ENCODE peak calls at places on chromosome 10, in four cellular contexts. X, J, E and A are unnamed samples. For H3K9me3, the result is how much of the 10 kb centered on the place peaks cover.

GRCh38 chr10:102313221-102313896 is 68.0 kb downstream of the GBF1 start:
- DNase-seq in X (no peak), J (no peak), E (no peak), A (no peak)

GRCh38 chr10:98361131-98361633 is 53.8 kb downstream of the PYROXD2 start:
- DNase-seq in E (peak), J (no peak), X (no peak), A (no peak)

GRCh38 chr10:89810908-89811515 is 109.6 kb downstream of the KIF20B start:
- DNase-seq in J (no peak), E (no peak), X (no peak), A (no peak)

GRCh38 chr10:47276576-47277351 is 23.2 kb upstream of the GDF10 start:
- DNase-seq in X (no peak), E (no peak), J (no peak), A (no peak)

GRCh38 chr10:111128331-111129167 is 51.7 kb downstream of the ADRA2A start:
- DNase-seq in X (no peak), E (no peak), J (no peak), A (no peak)

GRCh38 chr10:130766716-130767115 is 544.8 kb downstream of the TCERG1L start:
- DNase-seq in X (no peak), E (no peak), J (no peak), A (no peak)

GRCh38 chr10:79981673-79982485 is 33.0 kb upstream of the SFTPD start:
- DNase-seq in E (peak), J (peak), X (no peak), A (peak)

GRCh38 chr10:132632091-132632561 is 94.5 kb downstream of the INPP5A start:
- DNase-seq in X (no peak), J (no peak), E (peak), A (no peak)

GRCh38 chr10:92222603-92223275 is 68.1 kb downstream of the CPEB3 start:
- DNase-seq in E (no peak), J (no peak), X (no peak), A (no peak)

GRCh38 chr10:4051408-4052151 is 266.6 kb upstream of the KLF6 start:
- DNase-seq in J (no peak), X (no peak), E (no peak), A (no peak)

GRCh38 chr10:20677340-20677739 is 219.8 kb downstream of the NEBL start:
- DNase-seq in X (no peak), E (no peak), J (no peak), A (no peak)

GRCh38 chr10:48233643-48234042 is 40.9 kb downstream of the FRMPD2 start:
- DNase-seq in E (no peak), X (no peak), J (no peak), A (no peak)

GRCh38 chr10:79412516-79412915 is 32.9 kb downstream of the ZCCHC24 start:
- DNase-seq in E (peak), X (no peak), J (no peak), A (no peak)

GRCh38 chr10:126196225-126196624 is 192.1 kb downstream of the ADAM12 start:
- DNase-seq in E (no peak), J (no peak), X (no peak), A (no peak)

GRCh38 chr10:27242951-27243551 is 2.5 kb upstream of the ACBD5 start:
- DNase-seq in E (no peak), J (peak), X (peak), A (peak)

GRCh38 chr10:624312-624604 is 65.2 kb downstream of the DIP2C start:
- DNase-seq in E (no peak), J (no peak), X (no peak), A (no peak)

GRCh38 chr10:624605-625334 is 64.7 kb downstream of the DIP2C start:
- DNase-seq in X (no peak), J (peak), E (peak), A (peak)

GRCh38 chr10:627032-627992 is 62.2 kb downstream of the DIP2C start:
- DNase-seq in J (no peak), E (no peak), X (no peak), A (no peak)

GRCh38 chr10:625335-625699 is 64.2 kb downstream of the DIP2C start:
- DNase-seq in E (peak), X (no peak), J (no peak), A (no peak)

GRCh38 chr10:625751-626711 is 63.4 kb downstream of the DIP2C start:
- DNase-seq in J (no peak), E (no peak), X (no peak), A (no peak)
- H3K27ac ChIP-seq in J (no peak), E (peak), X (no peak), A (peak)

DNA sequence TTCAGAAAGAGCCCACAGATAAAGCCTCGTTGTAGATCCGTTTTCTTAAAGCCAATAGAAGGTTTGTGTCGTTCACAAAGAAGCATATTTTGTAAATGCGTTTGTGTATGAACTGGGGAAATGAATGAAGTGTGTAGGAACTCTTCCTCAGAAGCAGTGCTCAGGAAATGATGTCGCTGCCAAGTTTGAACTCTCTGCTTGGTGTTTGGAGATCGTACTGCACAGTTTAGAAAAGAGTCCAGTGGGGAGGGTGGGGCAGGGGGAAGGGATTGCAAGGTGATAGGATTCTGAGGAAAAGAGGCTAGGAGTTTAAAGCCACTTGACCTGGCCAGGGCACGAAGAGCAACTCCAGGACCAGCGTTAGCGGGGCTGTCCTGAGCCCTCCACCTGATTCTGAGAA is 122.2 kb downstream of the CUBN start:
- DNase-seq in E (no peak), X (no peak), J (no peak), A (no peak)
- H3K9me3 ChIP-seq in E (under half), X (under half), J (under half), A (under half)

GRCh38 chr10:70477661-70478162 is 855 bp upstream of the PALD1 start:
- DNase-seq in E (peak), X (peak), J (peak), A (no peak)
- H3K27ac ChIP-seq in E (peak), X (no peak), J (no peak), A (no peak)

GRCh38 chr10:42476101-42476500 is 162.3 kb downstream of the ZNF33B start:
- DNase-seq in E (no peak), J (no peak), X (no peak), A (no peak)
- H3K9me3 ChIP-seq in E (under half), J (under half), X (under half), A (under half)

GRCh38 chr10:36717118-36717517 is 408.3 kb upstream of the ANKRD30A start:
- DNase-seq in E (no peak), J (no peak), X (no peak), A (no peak)
- H3K27ac ChIP-seq in E (no peak), J (no peak), X (no peak), A (no peak)

GRCh38 chr10:94626476-94626875 is 57.1 kb upstream of the CYP2C18 start:
- DNase-seq in J (no peak), X (no peak), E (no peak), A (no peak)
- H3K9me3 ChIP-seq in J (under half), X (under half), E (under half), A (under half)

GRCh38 chr10:71744897-71745658 is 25.5 kb upstream of the C10orf105 start:
- DNase-seq in X (no peak), E (peak), J (no peak), A (no peak)
- H3K27ac ChIP-seq in X (peak), E (peak), J (no peak), A (no peak)

GRCh38 chr10:70737250-70737649 is 47.9 kb downstream of the TBATA start:
- DNase-seq in X (no peak), E (peak), J (no peak), A (no peak)
- H3K9me3 ChIP-seq in X (under half), E (under half), J (under half), A (under half)

GRCh38 chr10:50540069-50540825 is 83.5 kb downstream of the SGMS1 start:
- DNase-seq in E (no peak), X (no peak), J (no peak), A (no peak)

GRCh38 chr10:50536617-50537252 is 87.0 kb downstream of the SGMS1 start:
- DNase-seq in X (no peak), E (no peak), J (no peak), A (no peak)

GRCh38 chr10:50541317-50541716 is 82.4 kb downstream of the SGMS1 start:
- DNase-seq in E (no peak), J (no peak), X (no peak), A (no peak)

GRCh38 chr10:50540826-50541122 is 83.0 kb downstream of the SGMS1 start:
- DNase-seq in E (no peak), X (no peak), J (no peak), A (no peak)

DNA sequence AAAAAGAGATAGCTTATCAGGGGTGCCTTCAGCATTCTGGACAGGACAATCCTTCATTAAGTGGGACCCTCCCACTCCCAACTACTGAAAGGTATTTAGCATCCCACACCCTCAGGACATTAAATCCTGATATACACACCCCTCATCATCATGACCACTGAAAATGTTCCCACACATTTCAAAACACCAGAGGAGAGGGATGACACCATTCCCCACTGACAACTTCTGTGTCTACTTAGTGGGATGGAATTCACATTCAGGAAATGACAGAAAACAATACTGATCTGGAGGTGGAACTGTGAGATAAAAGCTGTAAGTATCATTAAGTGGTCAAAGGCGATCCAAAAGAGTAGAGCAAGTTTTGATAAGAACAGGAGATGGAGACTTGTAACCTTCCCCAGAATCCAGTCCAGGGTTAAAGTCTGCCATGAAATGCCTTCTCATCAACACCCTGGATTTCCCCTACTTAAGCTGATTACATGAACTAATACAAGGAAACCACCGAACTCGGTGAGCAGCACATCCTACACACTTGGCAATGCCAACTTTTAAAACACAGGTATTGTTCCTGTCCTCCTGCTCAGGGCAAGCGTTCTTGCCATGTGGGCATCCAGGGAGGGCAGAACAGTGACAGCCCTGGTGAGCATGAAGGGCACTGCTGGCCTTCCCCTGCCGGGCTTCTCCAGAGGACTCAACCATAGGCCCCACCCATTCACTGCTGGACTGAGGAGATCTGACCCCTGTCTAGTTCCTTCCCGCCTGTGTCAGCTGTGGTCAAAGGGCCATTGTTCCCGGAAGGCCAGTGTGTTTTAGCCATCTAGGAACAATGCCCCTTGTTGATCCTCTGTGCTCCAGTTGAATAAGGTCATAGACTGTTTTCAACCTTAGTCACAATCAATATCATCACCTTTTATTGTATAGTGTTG is 85.0 kb downstream of the SGMS1 start:
- DNase-seq in E (no peak), J (peak), X (no peak), A (peak)
- H3K27ac ChIP-seq in E (peak), J (peak), X (no peak), A (peak)

DNA sequence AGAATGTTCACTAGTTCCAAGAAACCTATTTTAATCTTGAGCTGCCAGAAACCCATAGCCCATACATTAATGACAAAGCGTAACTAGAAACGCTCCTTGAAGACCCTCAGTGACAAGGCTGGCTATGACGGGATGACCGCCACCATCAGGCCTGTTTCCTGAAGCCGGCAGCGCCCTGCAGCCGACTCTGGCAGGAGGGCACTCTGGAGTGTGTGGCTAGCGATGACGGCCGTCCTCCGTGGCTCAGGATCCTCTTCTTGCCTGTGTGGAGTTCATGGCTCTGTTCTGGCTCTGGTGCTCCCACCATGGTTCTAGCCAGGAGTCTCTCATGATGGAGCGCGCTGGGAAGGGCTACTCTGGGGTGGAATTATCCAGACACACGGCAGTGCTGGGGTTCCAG is 224.1 kb downstream of the ADARB2 start:
- DNase-seq in X (no peak), E (no peak), J (no peak), A (no peak)
- H3K9me3 ChIP-seq in X (under half), E (under half), J (under half), A (under half)